ENCODE peak calls at places on chromosomes 1 and 21, in ten cellular contexts. Z is MCF 10A, Q is body of pancreas, P is BJ, M is AG09319, K is left lung, G is tibial nerve, T is hepatocyte, N is heart left ventricle, O is AG09309. H is an unnamed sample.

GRCh38 chr1:93638981-93639380 is 42.7 kb downstream of the BCAR3 start:
- DNase-seq in Z (no peak), Q (no peak), P (no peak), M (no peak), K (no peak), G (no peak), T (no peak), N (no peak), O (no peak), H (no peak)

GRCh38 chr1:97365026-97365425 is 555.8 kb downstream of the DPYD start:
- DNase-seq in Z (no peak), Q (no peak), P (no peak), M (no peak), K (no peak), G (no peak), T (no peak), N (no peak), O (no peak), H (no peak)

GRCh38 chr1:116852910-116853309 is 56.8 kb upstream of the PTGFRN start:
- DNase-seq in Z (no peak), Q (no peak), P (no peak), M (no peak), K (no peak), G (no peak), T (peak), N (no peak), O (no peak), H (no peak)

GRCh38 chr1:84587099-84587498 is 12.9 kb upstream of the CTBS start:
- DNase-seq in Z (no peak), Q (no peak), P (no peak), M (no peak), K (no peak), G (no peak), T (no peak), N (no peak), O (no peak), H (no peak)

GRCh38 chr1:9476790-9477463 is 62.3 kb upstream of the SLC25A33 start:
- DNase-seq in Z (peak), Q (no peak), P (peak), M (no peak), K (no peak), G (no peak), T (no peak), N (no peak), O (no peak), H (no peak)

GRCh38 chr1:92299477-92300125 is 742 bp downstream of the RPAP2 start:
- DNase-seq in Z (peak), Q (no peak), P (no peak), M (no peak), K (no peak), G (no peak), T (peak), N (no peak), O (no peak), H (no peak)

GRCh38 chr1:48058135-48058534 is 61.0 kb upstream of the TRABD2B start:
- DNase-seq in Z (no peak), Q (no peak), P (no peak), M (no peak), K (no peak), G (no peak), T (no peak), N (no peak), O (no peak), H (no peak)

GRCh38 chr1:54047384-54048315 is 5.4 kb downstream of the TMEM59 start:
- DNase-seq in Z (no peak), Q (no peak), P (no peak), M (no peak), K (no peak), G (no peak), T (no peak), N (no peak), O (no peak), H (no peak)

GRCh38 chr1:117051224-117052064 is 8.7 kb upstream of the TTF2 start:
- DNase-seq in Z (no peak), Q (no peak), P (no peak), M (no peak), K (peak), G (no peak), T (no peak), N (no peak), O (no peak), H (no peak)

GRCh38 chr1:200134116-200134515 is 106.6 kb downstream of the NR5A2 start:
- DNase-seq in Z (no peak), Q (no peak), P (no peak), M (no peak), K (no peak), G (no peak), T (no peak), N (no peak), O (no peak), H (no peak)

GRCh38 chr1:44713321-44713781 is 17.6 kb downstream of the RNU5D-1 start:
- DNase-seq in Z (peak), Q (no peak), P (no peak), M (no peak), K (no peak), G (no peak), T (peak), N (no peak), O (no peak), H (no peak)

GRCh38 chr1:205191617-205192016 is 19.9 kb downstream of the DSTYK start:
- DNase-seq in Z (no peak), Q (no peak), P (no peak), M (no peak), K (no peak), G (no peak), T (no peak), N (no peak), O (no peak), H (no peak)

GRCh38 chr1:216531308-216532239 is 108.3 kb upstream of the USH2A start:
- DNase-seq in Z (no peak), Q (no peak), P (no peak), M (peak), K (no peak), G (no peak), T (no peak), N (no peak), O (no peak), H (no peak)

GRCh38 chr21:42350271-42350885 is 416 bp downstream of the TFF2 start:
- DNase-seq in Z (no peak), Q (no peak), P (no peak), M (no peak), K (no peak), G (no peak), T (no peak), N (no peak), O (no peak), H (no peak)

GRCh38 chr1:26284597-26285351 is 4.9 kb downstream of the SH3BGRL3 start:
- DNase-seq in Z (peak), Q (peak), P (peak), M (peak), K (peak), G (peak), T (peak), N (peak), O (no peak), H (no peak)

GRCh38 chr1:226201029-226201593 is 14.6 kb upstream of the ACBD3 start:
- DNase-seq in Z (peak), Q (no peak), P (no peak), M (no peak), K (no peak), G (no peak), T (no peak), N (no peak), O (no peak), H (no peak)

GRCh38 chr1:963746-964525 is 2.3 kb upstream of the PLEKHN1 start:
- DNase-seq in Z (no peak), Q (no peak), P (no peak), M (no peak), K (no peak), G (no peak), T (no peak), N (no peak), O (no peak), H (no peak)

GRCh38 chr1:235857756-235858155 is 8.9 kb downstream of the LYST start:
- DNase-seq in Z (peak), Q (no peak), P (no peak), M (no peak), K (no peak), G (no peak), T (no peak), N (no peak), O (no peak), H (no peak)

GRCh38 chr1:45957684-45958083 is 154.3 kb downstream of the MAST2 start:
- DNase-seq in Z (peak), Q (no peak), P (no peak), M (no peak), K (no peak), G (no peak), T (no peak), N (no peak), O (no peak), H (no peak)

GRCh38 chr21:26965567-26966359 is 1.1 kb downstream of the ADAMTS5 start:
- DNase-seq in Z (no peak), Q (peak), P (no peak), M (no peak), K (peak), G (no peak), T (peak), N (peak), O (no peak), H (peak)

GRCh38 chr1:204477036-204477740 is 17.4 kb downstream of the PIK3C2B start:
- DNase-seq in Z (no peak), Q (no peak), P (no peak), M (no peak), K (no peak), G (no peak), T (no peak), N (no peak), O (no peak), H (no peak)

GRCh38 chr1:103254691-103255090 is 146.4 kb upstream of the COL11A1 start:
- DNase-seq in Z (no peak), Q (no peak), P (no peak), M (no peak), K (no peak), G (no peak), T (no peak), N (no peak), O (no peak), H (no peak)

GRCh38 chr1:217563179-217563578 is 67.7 kb downstream of the GPATCH2 start:
- DNase-seq in Z (no peak), Q (no peak), P (no peak), M (no peak), K (no peak), G (no peak), T (no peak), N (no peak), O (no peak), H (no peak)

GRCh38 chr1:174969977-174970376 is 29.8 kb upstream of the CACYBP start:
- DNase-seq in Z (no peak), Q (no peak), P (no peak), M (no peak), K (no peak), G (no peak), T (no peak), N (no peak), O (no peak), H (no peak)

GRCh38 chr21:45330075-45330781 is 42.5 kb upstream of the POFUT2 start:
- DNase-seq in Z (peak), Q (peak), P (peak), M (no peak), K (peak), G (no peak), T (peak), N (no peak), O (peak), H (peak)

GRCh38 chr1:184212649-184213314 is 161.3 kb downstream of the TSEN15 start:
- DNase-seq in Z (peak), Q (no peak), P (peak), M (peak), K (no peak), G (no peak), T (peak), N (no peak), O (peak), H (no peak)

GRCh38 chr1:114108741-114109255 is 44.9 kb downstream of the SYT6 start:
- DNase-seq in Z (peak), Q (no peak), P (no peak), M (no peak), K (no peak), G (no peak), T (peak), N (no peak), O (no peak), H (no peak)

GRCh38 chr1:115469703-115470476 is 131.8 kb upstream of the NGF start:
- DNase-seq in Z (peak), Q (peak), P (no peak), M (no peak), K (no peak), G (no peak), T (peak), N (no peak), O (no peak), H (no peak)

GRCh38 chr1:191851799-191852595 is 306.3 kb upstream of the RGS18 start:
- DNase-seq in Z (peak), Q (no peak), P (no peak), M (no peak), K (no peak), G (no peak), T (no peak), N (no peak), O (no peak), H (no peak)

GRCh38 chr1:230425252-230426061 is 675 bp downstream of the PGBD5 start:
- DNase-seq in Z (no peak), Q (peak), P (no peak), M (no peak), K (peak), G (no peak), T (peak), N (no peak), O (no peak), H (no peak)

GRCh38 chr1:25793585-25794170 is 6.3 kb upstream of the SELENON start:
- DNase-seq in Z (no peak), Q (no peak), P (no peak), M (no peak), K (no peak), G (no peak), T (no peak), N (no peak), O (no peak), H (no peak)

GRCh38 chr1:198444792-198445191 is 95.7 kb downstream of the ATP6V1G3 start:
- DNase-seq in Z (peak), Q (no peak), P (no peak), M (peak), K (no peak), G (no peak), T (no peak), N (no peak), O (peak), H (no peak)

GRCh38 chr1:164704954-164705353 is 146.0 kb downstream of the PBX1 start:
- DNase-seq in Z (no peak), Q (no peak), P (no peak), M (no peak), K (no peak), G (no peak), T (no peak), N (no peak), O (no peak), H (no peak)

GRCh38 chr1:33445108-33445507 is 14.2 kb upstream of the PHC2 start:
- DNase-seq in Z (no peak), Q (no peak), P (no peak), M (no peak), K (no peak), G (no peak), T (no peak), N (no peak), O (no peak), H (no peak)

GRCh38 chr1:41536296-41536695 is 51.8 kb upstream of the EDN2 start:
- DNase-seq in Z (no peak), Q (no peak), P (no peak), M (no peak), K (peak), G (no peak), T (no peak), N (no peak), O (no peak), H (peak)

GRCh38 chr1:40634901-40635655 is 30.4 kb downstream of the RIMS3 start:
- DNase-seq in Z (no peak), Q (no peak), P (no peak), M (no peak), K (no peak), G (no peak), T (no peak), N (no peak), O (no peak), H (no peak)

GRCh38 chr1:243507001-243507671 is 251.3 kb downstream of the SDCCAG8 start:
- DNase-seq in Z (no peak), Q (no peak), P (no peak), M (no peak), K (no peak), G (no peak), T (no peak), N (no peak), O (no peak), H (no peak)

GRCh38 chr1:62076286-62076685 is 118.4 kb upstream of the L1TD1 start:
- DNase-seq in Z (peak), Q (no peak), P (no peak), M (no peak), K (no peak), G (no peak), T (peak), N (no peak), O (no peak), H (no peak)

DNA sequence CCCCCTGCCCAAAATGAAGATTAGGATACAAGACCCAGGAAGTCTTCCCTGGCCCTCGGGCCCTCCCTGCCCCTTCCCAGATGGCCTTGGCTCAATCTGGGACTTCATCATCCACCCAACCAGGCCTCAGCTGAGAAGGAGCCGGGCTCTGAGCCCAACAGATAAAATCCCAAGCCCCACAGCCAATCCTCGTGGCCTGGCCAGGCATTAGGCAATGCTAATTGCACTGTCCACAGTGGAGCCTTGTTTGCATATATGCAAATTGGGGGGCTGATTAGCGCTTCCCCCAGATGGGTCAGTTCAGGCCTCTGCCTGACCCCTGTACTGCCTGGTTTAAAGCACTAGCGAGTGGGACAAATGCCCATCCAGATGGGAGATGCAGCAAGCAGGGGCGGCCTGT is 34.9 kb downstream of the IGSF21 start:
- DNase-seq in Z (no peak), Q (no peak), P (no peak), M (no peak), K (no peak), G (no peak), T (no peak), N (no peak), O (no peak), H (no peak)
- TF ChIP-seq CTCF in Z (no peak), Q (no peak), P (no peak), M (no peak), K (no peak), G (no peak), T (no peak), N (no peak), O (no peak), H (no peak)

GRCh38 chr1:63775418-63776127 is 1.8 kb downstream of the ROR1 start:
- DNase-seq in Z (peak), Q (no peak), P (no peak), M (no peak), K (no peak), G (no peak), T (no peak), N (no peak), O (no peak), H (no peak)

GRCh38 chr1:63779338-63779819 is 5.6 kb downstream of the ROR1 start:
- DNase-seq in Z (no peak), Q (no peak), P (peak), M (peak), K (no peak), G (no peak), T (peak), N (no peak), O (no peak), H (no peak)

GRCh38 chr1:63774617-63775417 is 1.0 kb downstream of the ROR1 start:
- DNase-seq in Z (peak), Q (peak), P (no peak), M (no peak), K (peak), G (peak), T (peak), N (peak), O (no peak), H (no peak)

GRCh38 chr1:63777965-63778880 is 4.4 kb downstream of the ROR1 start:
- DNase-seq in Z (no peak), Q (no peak), P (no peak), M (no peak), K (no peak), G (no peak), T (no peak), N (no peak), O (no peak), H (no peak)

DNA sequence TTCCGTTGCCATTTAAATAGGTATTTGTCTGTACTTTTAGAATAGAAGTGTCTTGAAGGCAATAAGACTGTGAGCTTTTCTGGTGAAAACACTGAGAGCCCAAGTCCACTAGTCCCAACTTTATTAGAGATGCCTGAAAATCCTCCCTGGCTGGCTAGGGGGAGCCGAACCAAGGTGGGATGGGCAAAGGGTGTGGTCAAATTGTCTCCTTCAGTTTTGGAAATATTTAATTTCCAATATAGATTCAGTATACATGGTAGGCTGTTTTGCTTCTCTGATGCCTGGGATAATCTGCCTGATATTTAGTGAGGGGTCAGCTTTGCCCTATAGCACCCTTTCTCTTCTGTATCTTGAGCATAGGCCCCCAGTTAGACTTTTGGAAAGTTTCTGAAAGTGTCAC is 3.5 kb downstream of the ROR1 start:
- DNase-seq in Z (no peak), Q (no peak), P (no peak), M (no peak), K (no peak), G (no peak), T (no peak), N (no peak), O (no peak), H (no peak)
- TF ChIP-seq CTCF in Z (no peak), Q (no peak), P (no peak), M (no peak), K (no peak), G (no peak), T (peak), N (no peak), O (peak), H (peak)

GRCh38 chr1:169794530-169795416 is at the start of gene METTL18:
- DNase-seq in Z (peak), Q (peak), P (peak), M (peak), K (peak), G (peak), T (peak), N (peak), O (peak), H (peak)
- TF ChIP-seq CTCF in Z (peak), Q (no peak), P (peak), M (no peak), K (peak), G (no peak), T (no peak), N (no peak), O (no peak), H (no peak)

GRCh38 chr1:221217029-221217428 is 337.8 kb downstream of the HLX start:
- DNase-seq in Z (no peak), Q (no peak), P (no peak), M (no peak), K (no peak), G (no peak), T (no peak), N (peak), O (no peak), H (no peak)
- TF ChIP-seq CTCF in Z (no peak), Q (no peak), P (no peak), M (no peak), K (no peak), G (no peak), T (no peak), N (no peak), O (no peak), H (no peak)

DNA sequence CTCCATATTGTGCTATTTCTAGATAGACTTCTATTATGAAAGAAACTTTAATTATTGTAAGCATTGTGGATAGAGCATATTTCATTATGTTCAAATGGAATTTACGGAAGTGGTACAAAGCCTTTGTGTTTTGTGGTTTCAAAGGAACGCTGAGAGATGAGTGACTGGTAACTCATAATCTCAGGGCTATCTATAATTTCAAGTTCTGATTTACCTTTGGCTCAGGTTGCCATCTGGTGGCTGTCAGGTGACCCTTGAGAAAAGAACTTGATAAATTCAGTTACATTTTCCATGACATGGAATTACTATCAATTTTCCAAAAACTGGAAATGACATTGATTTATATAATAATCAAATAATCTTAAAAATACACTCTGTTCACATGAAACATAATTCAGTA is 12.2 kb downstream of the NTNG1 start:
- DNase-seq in Z (peak), Q (no peak), P (no peak), M (no peak), K (no peak), G (no peak), T (no peak), N (no peak), O (no peak), H (no peak)
- TF ChIP-seq CTCF in Z (peak), Q (no peak), P (no peak), M (no peak), K (no peak), G (no peak), T (peak), N (no peak), O (no peak), H (no peak)

GRCh38 chr1:183043872-183044859 is 20.9 kb downstream of the LAMC1 start:
- DNase-seq in Z (peak), Q (no peak), P (peak), M (no peak), K (no peak), G (no peak), T (no peak), N (no peak), O (peak), H (no peak)
- TF ChIP-seq CTCF in Z (no peak), Q (no peak), P (no peak), M (no peak), K (no peak), G (no peak), T (no peak), N (no peak), O (no peak), H (no peak)

GRCh38 chr1:7015022-7015421 is 229.8 kb downstream of the CAMTA1 start:
- DNase-seq in Z (no peak), Q (no peak), P (no peak), M (no peak), K (no peak), G (no peak), T (no peak), N (no peak), O (no peak), H (no peak)
- TF ChIP-seq CTCF in Z (no peak), Q (no peak), P (no peak), M (no peak), K (no peak), G (no peak), T (no peak), N (no peak), O (no peak), H (no peak)

H was measured in chondrocyte.